ENCODE peak calls at places on chromosomes 6 and 20, in five cellular contexts. One of them, this sample, is unnamed.

GRCh38 chr6:133130863-133131262 is 110.3 kb upstream of the EYA4 start:
- DNase-seq in neural crest cell: no peak
- DNase-seq in BJ: peak; percentile 9
- DNase-seq in spleen: no peak
- DNase-seq in AG10803: no peak
- DNase-seq in this sample: peak; percentile 69

GRCh38 chr6:69795469-69796080 is 1.2 kb downstream of the LMBRD1 start:
- DNase-seq in neural crest cell: no peak
- DNase-seq in BJ: no peak
- DNase-seq in spleen: no peak
- DNase-seq in AG10803: no peak
- DNase-seq in this sample: no peak

GRCh38 chr6:45265246-45265645 is 62.9 kb upstream of the RUNX2 start:
- DNase-seq in neural crest cell: no peak
- DNase-seq in BJ: no peak
- DNase-seq in spleen: no peak
- DNase-seq in AG10803: no peak
- DNase-seq in this sample: no peak

GRCh38 chr20:6228302-6228843 is 105.5 kb upstream of the FERMT1 start:
- DNase-seq in neural crest cell: no peak
- DNase-seq in BJ: no peak
- DNase-seq in spleen: no peak
- DNase-seq in AG10803: no peak
- DNase-seq in this sample: no peak

GRCh38 chr20:57625181-57625958 is 5.1 kb upstream of the ZBP1 start:
- DNase-seq in neural crest cell: no peak
- DNase-seq in BJ: no peak
- DNase-seq in spleen: peak; percentile 70
- DNase-seq in AG10803: no peak
- DNase-seq in this sample: no peak

GRCh38 chr6:41584668-41585205 is 38.6 kb downstream of the FOXP4 start:
- DNase-seq in neural crest cell: no peak
- DNase-seq in BJ: no peak
- DNase-seq in spleen: no peak
- DNase-seq in AG10803: no peak
- DNase-seq in this sample: peak; percentile 60

GRCh38 chr6:85113934-85114582 is 335.8 kb upstream of the NT5E start:
- DNase-seq in neural crest cell: no peak
- DNase-seq in BJ: no peak
- DNase-seq in spleen: no peak
- DNase-seq in AG10803: peak; percentile 51
- DNase-seq in this sample: no peak

GRCh38 chr20:50356522-50356880 is 153.7 kb upstream of the PTPN1 start:
- DNase-seq in neural crest cell: no peak
- DNase-seq in BJ: no peak
- DNase-seq in spleen: no peak
- DNase-seq in AG10803: no peak
- DNase-seq in this sample: no peak

GRCh38 chr6:125307964-125308615 is 6.3 kb upstream of the HDDC2 start:
- DNase-seq in neural crest cell: no peak
- DNase-seq in BJ: no peak
- DNase-seq in spleen: no peak
- DNase-seq in AG10803: no peak
- DNase-seq in this sample: peak; percentile 48

GRCh38 chr6:47478233-47479155 is 905 bp downstream of the CD2AP start:
- DNase-seq in neural crest cell: no peak
- DNase-seq in BJ: no peak
- DNase-seq in spleen: no peak
- DNase-seq in AG10803: peak; percentile 33
- DNase-seq in this sample: peak; percentile 19

GRCh38 chr6:82881519-82881918 is 184.1 kb downstream of the UBE3D start:
- DNase-seq in neural crest cell: no peak
- DNase-seq in BJ: no peak
- DNase-seq in spleen: no peak
- DNase-seq in AG10803: no peak
- DNase-seq in this sample: no peak

GRCh38 chr6:39080246-39080875 is 31.8 kb downstream of the GLP1R start:
- DNase-seq in neural crest cell: no peak
- DNase-seq in BJ: no peak
- DNase-seq in spleen: no peak
- DNase-seq in AG10803: no peak
- DNase-seq in this sample: no peak

GRCh38 chr6:13165518-13166186 is 162.7 kb downstream of the TBC1D7 start:
- DNase-seq in neural crest cell: no peak
- DNase-seq in BJ: no peak
- DNase-seq in spleen: no peak
- DNase-seq in AG10803: no peak
- DNase-seq in this sample: no peak

GRCh38 chr6:112665815-112666214 is 318.7 kb downstream of the RFPL4B start:
- DNase-seq in neural crest cell: no peak
- DNase-seq in BJ: peak; percentile 37
- DNase-seq in spleen: no peak
- DNase-seq in AG10803: peak; percentile 52
- DNase-seq in this sample: no peak

GRCh38 chr20:5950271-5951031 is at the start of the genes MCM8 and TRMT6:
- DNase-seq in neural crest cell: peak; percentile 87
- DNase-seq in BJ: peak; percentile 74
- DNase-seq in spleen: peak; percentile 99
- DNase-seq in AG10803: peak; percentile 94
- DNase-seq in this sample: peak; percentile 96

GRCh38 chr6:107823047-107823557 is 1.0 kb downstream of the SCML4 start:
- DNase-seq in neural crest cell: no peak
- DNase-seq in BJ: no peak
- DNase-seq in spleen: no peak
- DNase-seq in AG10803: no peak
- DNase-seq in this sample: no peak

GRCh38 chr20:24910461-24910860 is 38.6 kb upstream of the CST7 start:
- DNase-seq in neural crest cell: no peak
- DNase-seq in BJ: no peak
- DNase-seq in spleen: no peak
- DNase-seq in AG10803: no peak
- DNase-seq in this sample: peak; percentile 3

GRCh38 chr20:50721881-50722281 is 9.5 kb upstream of the PARD6B start:
- DNase-seq in neural crest cell: no peak
- DNase-seq in BJ: no peak
- DNase-seq in spleen: no peak
- DNase-seq in AG10803: peak; percentile 10
- DNase-seq in this sample: peak; percentile 33

GRCh38 chr6:106674541-106675229 is 45.3 kb downstream of the QRSL1 start:
- DNase-seq in neural crest cell: no peak
- DNase-seq in BJ: no peak
- DNase-seq in spleen: no peak
- DNase-seq in AG10803: no peak
- DNase-seq in this sample: no peak

GRCh38 chr20:37356387-37356786 is 10.4 kb downstream of the SRC start:
- DNase-seq in neural crest cell: no peak
- DNase-seq in BJ: no peak
- DNase-seq in spleen: peak; percentile 83
- DNase-seq in AG10803: peak; percentile 85
- DNase-seq in this sample: peak; percentile 54

GRCh38 chr6:37175332-37176267 is 5.6 kb downstream of the PIM1 start:
- DNase-seq in neural crest cell: no peak
- DNase-seq in BJ: no peak
- DNase-seq in spleen: peak; percentile 86
- DNase-seq in AG10803: no peak
- DNase-seq in this sample: no peak

GRCh38 chr6:34745277-34746103 is 11.8 kb upstream of the SNRPC start:
- DNase-seq in neural crest cell: no peak
- DNase-seq in BJ: peak; percentile 19
- DNase-seq in spleen: no peak
- DNase-seq in AG10803: no peak
- DNase-seq in this sample: peak; percentile 43

GRCh38 chr20:31751126-31751525 is 12.0 kb downstream of the TPX2 start:
- DNase-seq in neural crest cell: no peak
- DNase-seq in BJ: peak; percentile 84
- DNase-seq in spleen: no peak
- DNase-seq in AG10803: peak; percentile 98
- DNase-seq in this sample: no peak

GRCh38 chr20:46939031-46939430 is 44.4 kb downstream of the EYA2 start:
- DNase-seq in neural crest cell: no peak
- DNase-seq in BJ: no peak
- DNase-seq in spleen: no peak
- DNase-seq in AG10803: no peak
- DNase-seq in this sample: no peak

GRCh38 chr20:13009682-13010406 is 1.1 kb downstream of the SPTLC3 start:
- DNase-seq in neural crest cell: no peak
- DNase-seq in BJ: peak; percentile 34
- DNase-seq in spleen: no peak
- DNase-seq in AG10803: peak; percentile 92
- DNase-seq in this sample: peak; percentile 71

GRCh38 chr6:24855389-24856245 is 56.9 kb upstream of the ARMH2 start:
- DNase-seq in neural crest cell: peak; percentile 55
- DNase-seq in BJ: no peak
- DNase-seq in spleen: peak; percentile 85
- DNase-seq in AG10803: peak; percentile 71
- DNase-seq in this sample: peak; percentile 62

GRCh38 chr6:166938150-166938549 is 18.2 kb downstream of the RNASET2 start:
- DNase-seq in neural crest cell: no peak
- DNase-seq in BJ: no peak
- DNase-seq in spleen: no peak
- DNase-seq in AG10803: no peak
- DNase-seq in this sample: no peak

GRCh38 chr6:139708342-139709199 is 334.1 kb upstream of the CITED2 start:
- DNase-seq in neural crest cell: no peak
- DNase-seq in BJ: peak; percentile 66
- DNase-seq in spleen: no peak
- DNase-seq in AG10803: peak; percentile 92
- DNase-seq in this sample: no peak

GRCh38 chr6:150320450-150320849 is 48.4 kb upstream of the IYD start:
- DNase-seq in neural crest cell: no peak
- DNase-seq in BJ: no peak
- DNase-seq in spleen: no peak
- DNase-seq in AG10803: peak; percentile 37
- DNase-seq in this sample: peak; percentile 77
- TF ChIP-seq CTCF in neural crest cell: no peak
- TF ChIP-seq CTCF in BJ: no peak
- TF ChIP-seq CTCF in spleen: no peak
- TF ChIP-seq CTCF in AG10803: no peak
- TF ChIP-seq CTCF in this sample: no peak

GRCh38 chr6:31356216-31356945 is 598 bp downstream of the HLA-B start:
- DNase-seq in neural crest cell: no peak
- DNase-seq in BJ: no peak
- DNase-seq in spleen: peak; percentile 90
- DNase-seq in AG10803: peak; percentile 23
- DNase-seq in this sample: no peak
- TF ChIP-seq CTCF in neural crest cell: no peak
- TF ChIP-seq CTCF in BJ: peak; percentile 13
- TF ChIP-seq CTCF in spleen: no peak
- TF ChIP-seq CTCF in AG10803: no peak
- TF ChIP-seq CTCF in this sample: no peak

DNA sequence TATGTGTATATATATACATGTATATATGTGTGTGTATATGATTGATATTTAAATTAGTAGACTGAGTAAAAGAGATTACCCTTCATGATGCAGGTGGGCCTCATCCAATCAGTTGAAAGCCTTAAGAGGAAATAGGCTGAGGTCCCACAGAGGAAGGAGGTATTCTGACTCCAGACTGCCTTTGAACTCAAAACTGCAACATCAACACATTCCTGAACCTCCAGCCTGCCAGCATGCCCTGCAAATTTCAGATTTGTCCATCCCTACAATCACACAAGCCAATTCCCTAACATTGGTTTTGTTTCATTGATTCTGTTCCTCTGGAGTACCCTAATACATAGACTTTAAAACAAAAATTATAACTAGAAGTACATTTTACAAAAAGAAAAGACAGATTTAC is 22.9 kb downstream of the SPINT4 start:
- DNase-seq in neural crest cell: no peak
- DNase-seq in BJ: no peak
- DNase-seq in spleen: no peak
- DNase-seq in AG10803: no peak
- DNase-seq in this sample: no peak
- TF ChIP-seq CTCF in neural crest cell: no peak
- TF ChIP-seq CTCF in BJ: no peak
- TF ChIP-seq CTCF in spleen: no peak
- TF ChIP-seq CTCF in AG10803: no peak
- TF ChIP-seq CTCF in this sample: no peak

DNA sequence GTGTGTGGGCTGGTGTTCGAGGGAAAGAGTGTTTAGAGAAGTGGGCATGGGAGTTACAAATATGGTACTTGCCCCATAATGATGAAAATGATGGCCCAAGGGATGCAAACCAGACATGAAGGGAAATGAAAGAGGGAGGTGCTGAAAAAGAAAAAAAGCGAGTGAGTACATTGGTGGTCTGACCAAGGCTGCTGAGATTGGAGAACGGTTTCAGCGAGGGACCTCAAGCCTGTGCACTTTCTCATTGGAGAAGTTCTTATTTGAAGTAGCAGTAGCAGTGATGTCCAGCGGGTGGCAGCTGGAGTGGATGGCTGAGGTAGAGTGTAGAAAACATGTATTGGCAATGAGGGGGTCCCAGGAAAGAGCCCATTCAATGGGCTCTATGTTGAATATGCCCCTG is 54.8 kb downstream of the TNFAIP3 start:
- DNase-seq in neural crest cell: no peak
- DNase-seq in BJ: no peak
- DNase-seq in spleen: no peak
- DNase-seq in AG10803: no peak
- DNase-seq in this sample: no peak
- TF ChIP-seq CTCF in neural crest cell: no peak
- TF ChIP-seq CTCF in BJ: no peak
- TF ChIP-seq CTCF in spleen: peak; percentile 7
- TF ChIP-seq CTCF in AG10803: no peak
- TF ChIP-seq CTCF in this sample: no peak